ENCODE peak calls at places on chromosomes 2 and 18, in nine cellular contexts. W is GM13976; X is dorsolateral prefrontal cortex; E is ovary; Y is tibial artery; C is endothelial cell; G is AG09309; A is endothelial cell of umbilical vein; I is CD8-positive, alpha-beta T cell. D is an unnamed sample.

GRCh38 chr18:44586782-44587524 is 93.7 kb upstream of the SETBP1 start:
- DNase-seq in W (no peak), X (peak), E (no peak), Y (no peak), C (no peak), G (no peak), A (no peak), I (no peak), D (no peak)

GRCh38 chr2:932320-933221 is 18.1 kb upstream of the SNTG2 start:
- DNase-seq in W (no peak), X (no peak), E (no peak), Y (no peak), C (no peak), G (no peak), A (no peak), I (no peak), D (no peak)

GRCh38 chr2:5915926-5916325 is 223.7 kb downstream of the SOX11 start:
- DNase-seq in W (no peak), X (no peak), E (no peak), Y (no peak), C (peak), G (no peak), A (no peak), I (no peak), D (no peak)

GRCh38 chr2:72961036-72961720 is 43.9 kb downstream of the EMX1 start:
- DNase-seq in W (no peak), X (no peak), E (no peak), Y (no peak), C (no peak), G (no peak), A (no peak), I (no peak), D (no peak)

GRCh38 chr2:26850002-26850431 is 2.1 kb downstream of the DPYSL5 start:
- DNase-seq in W (no peak), X (no peak), E (no peak), Y (no peak), C (no peak), G (no peak), A (no peak), I (no peak), D (no peak)

GRCh38 chr2:212858496-212858895 is 292.9 kb downstream of the IKZF2 start:
- DNase-seq in W (no peak), X (no peak), E (no peak), Y (no peak), C (no peak), G (no peak), A (no peak), I (no peak), D (no peak)

GRCh38 chr2:45274190-45274926 is 265.1 kb upstream of the SIX2 start:
- DNase-seq in W (no peak), X (no peak), E (no peak), Y (no peak), C (no peak), G (no peak), A (no peak), I (no peak), D (no peak)

GRCh38 chr2:232880764-232881351 is 10.8 kb downstream of the SNORC start:
- DNase-seq in W (no peak), X (no peak), E (no peak), Y (no peak), C (no peak), G (no peak), A (no peak), I (no peak), D (no peak)

GRCh38 chr2:191486584-191487320 is 191.2 kb upstream of the NABP1 start:
- DNase-seq in W (no peak), X (no peak), E (no peak), Y (no peak), C (no peak), G (peak), A (no peak), I (no peak), D (no peak)

GRCh38 chr2:129768485-129769258 is 210.8 kb upstream of the RAB6C start:
- DNase-seq in W (no peak), X (no peak), E (no peak), Y (no peak), C (no peak), G (no peak), A (no peak), I (no peak), D (no peak)

GRCh38 chr2:237726401-237726830 is 72.2 kb upstream of the RBM44 start:
- DNase-seq in W (no peak), X (no peak), E (no peak), Y (peak), C (no peak), G (no peak), A (peak), I (no peak), D (no peak)

GRCh38 chr2:85988914-85989270 is 100.1 kb upstream of the ST3GAL5 start:
- DNase-seq in W (no peak), X (no peak), E (no peak), Y (no peak), C (no peak), G (no peak), A (no peak), I (no peak), D (peak)

GRCh38 chr2:146323564-146323963 is 1521.3 kb upstream of the ACVR2A start:
- DNase-seq in W (no peak), X (no peak), E (no peak), Y (no peak), C (no peak), G (no peak), A (no peak), I (no peak), D (no peak)

GRCh38 chr2:181456660-181457120 is 496 bp upstream of the ITGA4 start:
- DNase-seq in W (peak), X (no peak), E (peak), Y (peak), C (peak), G (no peak), A (no peak), I (peak), D (no peak)

GRCh38 chr2:53317863-53318262 is 449.7 kb upstream of the CHAC2 start:
- DNase-seq in W (no peak), X (no peak), E (no peak), Y (no peak), C (no peak), G (no peak), A (no peak), I (no peak), D (no peak)

GRCh38 chr18:31487251-31488015 is 10.5 kb upstream of the DSG2 start:
- DNase-seq in W (no peak), X (no peak), E (peak), Y (no peak), C (no peak), G (peak), A (no peak), I (no peak), D (no peak)

GRCh38 chr18:44895176-44895798 is 214.6 kb downstream of the SETBP1 start:
- DNase-seq in W (peak), X (no peak), E (peak), Y (no peak), C (no peak), G (peak), A (peak), I (no peak), D (no peak)

GRCh38 chr2:129499747-129500146 is 479.7 kb upstream of the RAB6C start:
- DNase-seq in W (no peak), X (no peak), E (no peak), Y (no peak), C (no peak), G (no peak), A (no peak), I (no peak), D (no peak)

GRCh38 chr18:10381951-10382350 is 72.5 kb upstream of the APCDD1 start:
- DNase-seq in W (no peak), X (no peak), E (no peak), Y (no peak), C (no peak), G (no peak), A (no peak), I (no peak), D (no peak)

GRCh38 chr2:168097431-168097830 is 150.0 kb downstream of the STK39 start:
- DNase-seq in W (no peak), X (no peak), E (no peak), Y (no peak), C (no peak), G (no peak), A (no peak), I (no peak), D (no peak)

GRCh38 chr2:605674-606608 is 71.3 kb downstream of the TMEM18 start:
- DNase-seq in W (no peak), X (no peak), E (peak), Y (no peak), C (no peak), G (no peak), A (no peak), I (no peak), D (no peak)

GRCh38 chr2:154244932-154245331 is 373.2 kb downstream of the GALNT13 start:
- DNase-seq in W (no peak), X (no peak), E (no peak), Y (no peak), C (no peak), G (no peak), A (no peak), I (no peak), D (no peak)

GRCh38 chr2:150587547-150588209 is 100.2 kb upstream of the RND3 start:
- DNase-seq in W (no peak), X (no peak), E (no peak), Y (no peak), C (no peak), G (no peak), A (no peak), I (no peak), D (no peak)

GRCh38 chr2:56230171-56230570 is 46.4 kb downstream of the CCDC85A start:
- DNase-seq in W (no peak), X (no peak), E (no peak), Y (no peak), C (no peak), G (no peak), A (peak), I (no peak), D (no peak)

GRCh38 chr2:83665894-83666293 is 793.2 kb downstream of the SUCLG1 start:
- DNase-seq in W (no peak), X (no peak), E (no peak), Y (no peak), C (no peak), G (no peak), A (peak), I (no peak), D (no peak)

GRCh38 chr2:121925466-121925865 is 170.0 kb downstream of the TSN start:
- DNase-seq in W (no peak), X (no peak), E (no peak), Y (no peak), C (no peak), G (no peak), A (no peak), I (no peak), D (no peak)

GRCh38 chr2:20232837-20233207 is 7.9 kb upstream of the SDC1 start:
- DNase-seq in W (no peak), X (no peak), E (no peak), Y (no peak), C (no peak), G (no peak), A (no peak), I (no peak), D (no peak)

GRCh38 chr18:23178661-23179081 is 43.4 kb downstream of the CABLES1 start:
- DNase-seq in W (no peak), X (no peak), E (no peak), Y (no peak), C (no peak), G (no peak), A (no peak), I (no peak), D (no peak)

GRCh38 chr2:224722777-224723176 is 6.6 kb upstream of the CCDC195 start:
- DNase-seq in W (no peak), X (no peak), E (no peak), Y (no peak), C (no peak), G (no peak), A (no peak), I (no peak), D (no peak)

GRCh38 chr2:215447056-215447455 is 11.2 kb upstream of the FN1 start:
- DNase-seq in W (no peak), X (no peak), E (no peak), Y (no peak), C (no peak), G (no peak), A (no peak), I (no peak), D (no peak)

GRCh38 chr18:36496022-36496421 is 198.5 kb downstream of the FHOD3 start:
- DNase-seq in W (no peak), X (no peak), E (no peak), Y (no peak), C (no peak), G (no peak), A (no peak), I (no peak), D (no peak)

GRCh38 chr2:54955674-54956391 is 94.4 kb downstream of the RTN4 start:
- DNase-seq in W (no peak), X (no peak), E (no peak), Y (no peak), C (no peak), G (no peak), A (no peak), I (no peak), D (no peak)

GRCh38 chr2:179412116-179412515 is 147.5 kb upstream of the SESTD1 start:
- DNase-seq in W (no peak), X (no peak), E (no peak), Y (no peak), C (no peak), G (peak), A (no peak), I (no peak), D (no peak)

GRCh38 chr2:3202926-3203325 is 174.7 kb downstream of the EIPR1 start:
- DNase-seq in W (no peak), X (no peak), E (no peak), Y (no peak), C (no peak), G (no peak), A (no peak), I (no peak), D (no peak)

GRCh38 chr2:4140284-4140962 is 437.0 kb downstream of the DCDC2C start:
- DNase-seq in W (no peak), X (no peak), E (no peak), Y (no peak), C (no peak), G (no peak), A (no peak), I (no peak), D (no peak)

GRCh38 chr2:145845207-145845894 is 1325.4 kb upstream of the ZEB2 start:
- DNase-seq in W (no peak), X (no peak), E (no peak), Y (no peak), C (no peak), G (no peak), A (no peak), I (no peak), D (no peak)

GRCh38 chr2:1769703-1770422 is 25.5 kb upstream of the PXDN start:
- DNase-seq in W (peak), X (no peak), E (peak), Y (peak), C (peak), G (no peak), A (peak), I (peak), D (peak)

GRCh38 chr18:64202229-64202835 is 53.4 kb upstream of the LINC00305 start:
- DNase-seq in W (peak), X (no peak), E (no peak), Y (no peak), C (no peak), G (no peak), A (no peak), I (no peak), D (no peak)

GRCh38 chr18:68489018-68489792 is 225.7 kb downstream of the TMX3 start:
- DNase-seq in W (no peak), X (no peak), E (no peak), Y (no peak), C (no peak), G (no peak), A (no peak), I (no peak), D (no peak)

GRCh38 chr2:68605939-68606338 is 37.4 kb upstream of the PROKR1 start:
- DNase-seq in W (no peak), X (no peak), E (no peak), Y (no peak), C (no peak), G (no peak), A (no peak), I (no peak), D (no peak)

GRCh38 chr2:68607837-68608236 is 35.5 kb upstream of the PROKR1 start:
- DNase-seq in W (no peak), X (no peak), E (no peak), Y (no peak), C (no peak), G (no peak), A (no peak), I (no peak), D (no peak)

GRCh38 chr2:68604077-68604476 is 39.3 kb upstream of the PROKR1 start:
- DNase-seq in W (no peak), X (no peak), E (no peak), Y (no peak), C (no peak), G (no peak), A (no peak), I (no peak), D (no peak)

GRCh38 chr2:68606759-68607158 is 36.6 kb upstream of the PROKR1 start:
- DNase-seq in W (no peak), X (no peak), E (no peak), Y (no peak), C (no peak), G (no peak), A (no peak), I (no peak), D (no peak)

GRCh38 chr2:68603059-68603458 is 40.3 kb upstream of the PROKR1 start:
- DNase-seq in W (no peak), X (no peak), E (no peak), Y (no peak), C (no peak), G (no peak), A (no peak), I (no peak), D (no peak)
- TF ChIP-seq CTCF in W (no peak), X (no peak), E (no peak), Y (no peak), C (no peak), G (no peak), A (no peak), I (no peak), D (no peak)

DNA sequence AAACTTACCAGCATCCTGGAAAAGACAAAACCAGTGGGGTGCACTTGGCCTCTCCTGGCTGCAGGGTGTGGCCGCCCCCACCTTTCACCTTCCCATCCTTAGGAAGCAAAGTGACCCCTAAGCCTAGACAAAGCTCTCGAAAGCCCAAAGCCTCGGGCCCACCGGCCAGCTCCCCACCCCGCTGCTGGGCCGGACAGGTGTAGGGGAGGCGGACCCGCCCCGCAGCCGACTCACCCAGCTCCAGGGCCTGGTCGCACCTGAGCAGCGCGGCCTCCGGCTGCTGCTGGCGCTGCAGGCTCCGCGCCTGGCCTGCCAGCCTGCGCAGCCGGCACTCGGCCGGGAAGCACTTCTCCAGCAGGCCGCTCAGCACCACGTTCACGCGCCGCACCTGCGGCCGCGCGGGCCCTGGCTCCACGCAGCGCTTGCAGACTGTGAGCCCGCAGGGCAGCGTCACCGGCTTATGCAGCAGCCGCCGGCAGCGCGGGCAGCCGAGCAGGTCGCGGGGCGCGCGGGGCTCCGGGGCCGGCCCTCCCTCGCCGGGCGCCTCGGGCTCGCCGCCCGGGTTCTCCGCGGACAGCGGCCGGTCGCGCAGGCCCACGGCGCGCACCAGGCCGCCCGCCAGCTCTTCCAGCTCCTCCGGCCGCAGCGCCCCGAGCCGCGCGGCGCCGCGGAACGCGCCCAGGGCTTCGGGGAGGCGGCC is 970 bp downstream of the LONRF2 start:
- DNase-seq in W (peak), X (no peak), E (peak), Y (no peak), C (peak), G (no peak), A (peak), I (no peak), D (peak)
- TF ChIP-seq CTCF in W (no peak), X (no peak), E (no peak), Y (no peak), C (no peak), G (no peak), A (peak), I (no peak), D (peak)

GRCh38 chr2:23457990-23458689 is 73.2 kb downstream of the KLHL29 start:
- DNase-seq in W (no peak), X (no peak), E (no peak), Y (no peak), C (no peak), G (no peak), A (no peak), I (no peak), D (no peak)

GRCh38 chr2:23460983-23461382 is 76.0 kb downstream of the KLHL29 start:
- DNase-seq in W (no peak), X (no peak), E (no peak), Y (no peak), C (no peak), G (no peak), A (no peak), I (no peak), D (no peak)

GRCh38 chr2:23456881-23457760 is 72.1 kb downstream of the KLHL29 start:
- DNase-seq in W (no peak), X (no peak), E (no peak), Y (no peak), C (no peak), G (no peak), A (no peak), I (no peak), D (no peak)

GRCh38 chr2:23459032-23459431 is 74.1 kb downstream of the KLHL29 start:
- DNase-seq in W (no peak), X (no peak), E (no peak), Y (no peak), C (no peak), G (no peak), A (no peak), I (no peak), D (no peak)

GRCh38 chr2:23460228-23460627 is 75.2 kb downstream of the KLHL29 start:
- DNase-seq in W (no peak), X (no peak), E (no peak), Y (no peak), C (no peak), G (no peak), A (peak), I (no peak), D (no peak)
- TF ChIP-seq CTCF in W (peak), X (no peak), E (no peak), Y (peak), C (peak), G (peak), A (peak), I (no peak), D (peak)

DNA sequence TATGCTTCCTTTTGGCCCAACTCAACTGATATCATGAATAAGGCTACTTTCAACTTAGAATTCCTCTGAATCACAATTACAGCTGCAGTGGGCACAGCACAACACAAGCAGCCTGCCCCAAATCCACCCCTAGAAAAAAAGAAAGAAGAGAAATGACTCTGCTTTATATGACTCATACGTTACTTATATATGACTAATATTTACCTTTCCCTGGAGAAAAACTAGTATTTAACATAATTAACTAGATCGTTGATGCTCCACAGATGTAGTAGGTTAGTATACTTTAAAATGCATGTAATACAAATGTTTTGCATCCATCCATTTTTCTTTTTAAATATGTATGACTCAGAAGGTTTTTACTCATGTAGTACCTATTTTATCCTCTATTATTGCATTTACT is 133.3 kb upstream of the UNC80 start:
- DNase-seq in W (no peak), X (no peak), E (no peak), Y (no peak), C (no peak), G (no peak), A (peak), I (no peak), D (no peak)
- TF ChIP-seq CTCF in W (no peak), X (no peak), E (no peak), Y (no peak), C (no peak), G (no peak), A (no peak), I (no peak), D (no peak)

DNA sequence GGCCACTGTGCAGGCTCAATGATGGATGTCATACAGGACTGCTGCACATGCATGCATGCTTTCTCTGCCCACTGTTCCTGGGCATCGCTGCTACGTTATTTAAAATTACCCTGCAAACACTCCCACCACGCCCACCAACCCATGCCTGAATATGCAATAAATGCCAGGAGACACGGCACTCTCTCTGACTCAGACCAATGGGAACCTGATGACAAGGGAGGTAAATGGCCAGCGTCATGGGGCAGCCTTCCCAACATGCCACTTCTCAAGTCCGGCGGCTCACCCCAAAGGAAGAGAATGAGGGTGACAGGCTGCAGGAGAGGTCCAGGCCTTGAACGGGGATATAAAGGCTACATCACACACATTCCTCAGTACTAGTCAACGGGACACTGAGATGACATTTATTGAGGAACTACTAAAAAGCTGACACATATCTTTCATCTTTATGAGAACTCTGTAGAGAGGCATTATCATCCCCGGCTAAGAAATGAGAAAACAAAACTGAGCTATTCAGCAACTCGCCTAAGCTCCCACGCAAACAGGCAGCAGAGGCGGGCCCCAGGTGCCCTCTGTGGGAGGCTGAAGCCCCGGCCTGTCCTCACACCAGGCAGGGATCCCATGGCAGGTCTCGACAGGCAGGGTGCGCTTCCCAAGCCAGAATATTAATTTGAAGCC is 166.5 kb downstream of the HDAC4 start:
- DNase-seq in W (no peak), X (no peak), E (peak), Y (no peak), C (no peak), G (no peak), A (no peak), I (no peak), D (no peak)
- TF ChIP-seq CTCF in W (no peak), X (no peak), E (no peak), Y (no peak), C (no peak), G (no peak), A (no peak), I (no peak), D (no peak)